ENCODE peak calls at places on chromosomes 4 and X, in seven cellular contexts. K is HCT116, X is OCI-LY7, W is MM.1S, H is GM23338, Y is GM23248, N is PC-3. L is an unnamed sample.

GRCh38 chr4:19807505-19807904 is 444.2 kb upstream of the SLIT2 start:
- DNase-seq in K (no peak), X (no peak), W (no peak), H (no peak), Y (peak; percentile 93), N (peak; percentile 4), L (no peak)

GRCh38 chr4:94995684-94996394 is 238.1 kb downstream of the BMPR1B start:
- DNase-seq in K (no peak), X (no peak), W (no peak), H (peak; percentile 58), Y (peak; percentile 56), N (no peak), L (no peak)

GRCh38 chr4:183081116-183081469 is 18.0 kb upstream of the WWC2 start:
- DNase-seq in K (no peak), X (no peak), W (no peak), H (no peak), Y (no peak), N (no peak), L (no peak)

GRCh38 chr4:142656178-142656577 is 189.9 kb downstream of the INPP4B start:
- DNase-seq in K (peak; percentile 13), X (peak; percentile 30), W (no peak), H (peak; percentile 54), Y (peak; percentile 27), N (no peak), L (no peak)

GRCh38 chr4:80054375-80054774 is 18.7 kb downstream of the ANTXR2 start:
- DNase-seq in K (no peak), X (no peak), W (no peak), H (no peak), Y (no peak), N (no peak), L (no peak)

GRCh38 chr4:55269970-55270369 is 76.1 kb upstream of the SRD5A3 start:
- DNase-seq in K (no peak), X (no peak), W (no peak), H (no peak), Y (no peak), N (no peak), L (no peak)

GRCh38 chrX:38304010-38304409 is 23.3 kb downstream of the RPGR start:
- DNase-seq in K (no peak), X (peak; percentile 11), W (no peak), H (peak; percentile 55), Y (peak; percentile 21), N (peak; percentile 33), L (no peak)

GRCh38 chr4:121728798-121729226 is 32.0 kb upstream of the ANXA5 start:
- DNase-seq in K (no peak), X (no peak), W (no peak), H (no peak), Y (peak; percentile 86), N (peak; percentile 86), L (no peak)

GRCh38 chr4:153434190-153434589 is 32.0 kb upstream of the TMEM131L start:
- DNase-seq in K (no peak), X (peak; percentile 38), W (no peak), H (no peak), Y (no peak), N (no peak), L (no peak)

GRCh38 chrX:150942958-150943594 is 40.1 kb upstream of the HMGB3 start:
- DNase-seq in K (no peak), X (no peak), W (no peak), H (no peak), Y (peak; percentile 5), N (no peak), L (no peak)

GRCh38 chrX:112774142-112774541 is 66.5 kb downstream of the AMOT start:
- DNase-seq in K (no peak), X (no peak), W (no peak), H (no peak), Y (no peak), N (no peak), L (no peak)

GRCh38 chrX:145613894-145614293 is 203.7 kb upstream of the SLITRK2 start:
- DNase-seq in K (no peak), X (no peak), W (no peak), H (no peak), Y (no peak), N (peak; percentile 3), L (no peak)

GRCh38 chrX:27619975-27620374 is 29.8 kb downstream of the DCAF8L2 start:
- DNase-seq in K (no peak), X (no peak), W (peak; percentile 29), H (peak; percentile 21), Y (peak; percentile 9), N (peak; percentile 51), L (no peak)

GRCh38 chr4:155353923-155354540 is 22.7 kb downstream of the MAP9 start:
- DNase-seq in K (peak; percentile 51), X (peak; percentile 54), W (peak; percentile 59), H (peak; percentile 79), Y (peak; percentile 70), N (peak; percentile 73), L (peak; percentile 39)

GRCh38 chrX:54089191-54089590 is 44.9 kb upstream of the PHF8 start:
- DNase-seq in K (no peak), X (no peak), W (no peak), H (no peak), Y (no peak), N (no peak), L (no peak)

GRCh38 chr4:47749858-47750257 is 88.0 kb downstream of the CORIN start:
- DNase-seq in K (no peak), X (no peak), W (no peak), H (no peak), Y (no peak), N (no peak), L (no peak)

GRCh38 chrX:80335062-80335830 is 85.0 kb upstream of the TENT5D start:
- DNase-seq in K (no peak), X (no peak), W (no peak), H (peak; percentile 85), Y (peak; percentile 21), N (peak; percentile 63), L (peak; percentile 35)

GRCh38 chrX:46665232-46666162 is 91.9 kb downstream of the CHST7 start:
- DNase-seq in K (no peak), X (no peak), W (no peak), H (no peak), Y (peak; percentile 34), N (peak; percentile 70), L (no peak)

GRCh38 chr4:110793381-110793801 is 170.5 kb upstream of the PITX2 start:
- DNase-seq in K (peak; percentile 4), X (no peak), W (no peak), H (no peak), Y (peak; percentile 29), N (no peak), L (no peak)

GRCh38 chrX:65300104-65300809 is 234.3 kb downstream of the LAS1L start:
- DNase-seq in K (no peak), X (peak; percentile 0), W (peak; percentile 51), H (peak; percentile 66), Y (no peak), N (no peak), L (no peak)
- H3K9me2 ChIP-seq in K (no peaks in the 10 kb centered on the region), X (no peaks in the 10 kb centered on the region), W (no peaks in the 10 kb centered on the region), H (no peaks in the 10 kb centered on the region), Y (no peaks in the 10 kb centered on the region), N (no peaks in the 10 kb centered on the region), L (no peaks in the 10 kb centered on the region)

DNA sequence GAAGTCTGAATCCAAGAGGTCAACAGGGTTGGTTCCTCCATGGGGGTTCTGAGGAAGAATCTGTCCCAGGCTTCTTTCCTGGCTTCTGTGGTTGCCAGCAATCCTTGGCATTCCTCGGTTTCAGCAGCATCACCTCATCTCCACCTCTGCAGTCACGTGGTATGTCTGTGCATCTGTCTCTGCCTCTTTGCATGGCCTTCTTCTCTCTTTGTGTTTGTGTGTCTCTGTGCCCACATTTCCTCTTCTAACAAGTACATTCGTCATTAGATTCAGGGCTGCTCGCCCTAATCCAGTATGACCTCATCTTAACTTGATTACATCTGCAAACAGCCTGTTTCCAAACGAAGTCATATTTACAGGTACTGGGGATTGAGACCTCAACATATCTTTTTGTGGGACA is 114.0 kb downstream of the BCOR start:
- DNase-seq in K (no peak), X (no peak), W (no peak), H (no peak), Y (peak; percentile 50), N (no peak), L (no peak)
- H3K9me2 ChIP-seq in K (no peaks in the 10 kb centered on the region), X (no peaks in the 10 kb centered on the region), W (no peaks in the 10 kb centered on the region), H (no peaks in the 10 kb centered on the region), Y (no peaks in the 10 kb centered on the region), N (no peaks in the 10 kb centered on the region), L (no peaks in the 10 kb centered on the region)

GRCh38 chrX:42241421-42241820 is 318.1 kb upstream of the CASK start:
- DNase-seq in K (no peak), X (no peak), W (no peak), H (peak; percentile 4), Y (peak; percentile 0), N (no peak), L (no peak)

GRCh38 chrX:42242044-42242443 is 318.7 kb upstream of the CASK start:
- DNase-seq in K (no peak), X (no peak), W (no peak), H (no peak), Y (peak; percentile 2), N (no peak), L (no peak)

GRCh38 chrX:42237956-42238355 is 314.6 kb upstream of the CASK start:
- DNase-seq in K (no peak), X (no peak), W (no peak), H (no peak), Y (no peak), N (no peak), L (no peak)
- H3K9me2 ChIP-seq in K (no peaks in the 10 kb centered on the region), X (no peaks in the 10 kb centered on the region), W (no peaks in the 10 kb centered on the region), H (no peaks in the 10 kb centered on the region), Y (no peaks in the 10 kb centered on the region), N (no peaks in the 10 kb centered on the region), L (no peaks in the 10 kb centered on the region)

GRCh38 chr4:73974352-73974751 is 7.5 kb downstream of the PF4 start:
- DNase-seq in K (no peak), X (no peak), W (no peak), H (no peak), Y (no peak), N (no peak), L (no peak)
- H3K9me2 ChIP-seq in K (no peaks in the 10 kb centered on the region), X (no peaks in the 10 kb centered on the region), W (no peaks in the 10 kb centered on the region), H (peaks cover 16% of the 10 kb centered on the region), Y (no peaks in the 10 kb centered on the region), N (no peaks in the 10 kb centered on the region), L (no peaks in the 10 kb centered on the region)

GRCh38 chrX:79176028-79176427 is 31.5 kb downstream of the GPR174 start:
- DNase-seq in K (no peak), X (no peak), W (no peak), H (no peak), Y (no peak), N (no peak), L (no peak)
- H3K9me2 ChIP-seq in K (no peaks in the 10 kb centered on the region), X (no peaks in the 10 kb centered on the region), W (no peaks in the 10 kb centered on the region), H (no peaks in the 10 kb centered on the region), Y (no peaks in the 10 kb centered on the region), N (no peaks in the 10 kb centered on the region), L (no peaks in the 10 kb centered on the region)

GRCh38 chr4:159334461-159334860 is 231.6 kb downstream of the RAPGEF2 start:
- DNase-seq in K (no peak), X (no peak), W (no peak), H (no peak), Y (no peak), N (no peak), L (no peak)

GRCh38 chr4:159326470-159326869 is 223.6 kb downstream of the RAPGEF2 start:
- DNase-seq in K (no peak), X (no peak), W (no peak), H (no peak), Y (no peak), N (no peak), L (no peak)

DNA sequence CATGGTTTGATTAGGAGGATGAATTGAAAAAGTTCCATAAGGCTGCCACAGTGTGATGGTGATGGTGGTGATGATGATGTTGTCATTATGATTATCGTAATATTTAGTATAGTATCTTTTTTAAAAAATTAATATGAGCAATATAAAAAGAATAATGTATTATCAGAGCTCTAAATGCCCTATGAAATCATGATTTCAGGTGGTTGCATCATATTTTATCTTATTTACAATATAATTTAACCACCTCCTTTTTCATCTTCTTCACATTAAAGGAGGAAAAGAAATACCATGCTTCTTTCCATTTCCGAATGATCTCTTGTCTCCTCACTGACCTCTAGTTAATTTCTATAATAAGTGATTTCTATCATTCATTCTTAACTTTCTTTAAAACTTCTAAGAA is 225.9 kb downstream of the RAPGEF2 start:
- DNase-seq in K (no peak), X (no peak), W (no peak), H (no peak), Y (no peak), N (no peak), L (no peak)
- H3K9me2 ChIP-seq in K (no peaks in the 10 kb centered on the region), X (no peaks in the 10 kb centered on the region), W (no peaks in the 10 kb centered on the region), H (no peaks in the 10 kb centered on the region), Y (no peaks in the 10 kb centered on the region), N (no peaks in the 10 kb centered on the region), L (no peaks in the 10 kb centered on the region)

L was measured in SK-N-SH.